ENCODE peak calls at places on chromosomes 3 and 15, in eight cellular contexts. One of them, this sample, is unnamed. For H3K36me3, the result is how much of the 10 kb centered on the place peaks cover.

GRCh38 chr3:113804701-113805100 is 33.9 kb upstream of the GRAMD1C start:
- DNase-seq in sigmoid colon: no peak
- DNase-seq in tibial nerve: no peak
- DNase-seq in transverse colon: no peak
- DNase-seq in IMR-90: no peak
- DNase-seq in stomach: no peak
- DNase-seq in body of pancreas: no peak
- DNase-seq in right lobe of liver: no peak
- DNase-seq in this sample: no peak

GRCh38 chr3:134211797-134212196 is 38.9 kb downstream of the RYK start:
- DNase-seq in tibial nerve: no peak
- DNase-seq in body of pancreas: peak
- DNase-seq in IMR-90: peak
- DNase-seq in right lobe of liver: no peak
- DNase-seq in stomach: peak
- DNase-seq in transverse colon: no peak
- DNase-seq in sigmoid colon: no peak
- DNase-seq in this sample: peak

GRCh38 chr3:45558431-45558830 is 36.1 kb upstream of the LIMD1 start:
- DNase-seq in IMR-90: no peak
- DNase-seq in transverse colon: no peak
- DNase-seq in sigmoid colon: peak
- DNase-seq in body of pancreas: no peak
- DNase-seq in right lobe of liver: no peak
- DNase-seq in tibial nerve: no peak
- DNase-seq in stomach: no peak
- DNase-seq in this sample: no peak

GRCh38 chr3:66415867-66416428 is 84.9 kb downstream of the LRIG1 start:
- DNase-seq in IMR-90: no peak
- DNase-seq in body of pancreas: no peak
- DNase-seq in tibial nerve: no peak
- DNase-seq in sigmoid colon: no peak
- DNase-seq in transverse colon: no peak
- DNase-seq in right lobe of liver: no peak
- DNase-seq in stomach: no peak
- DNase-seq in this sample: no peak

GRCh38 chr15:89781055-89781454 is 4.9 kb downstream of the MESP2 start:
- DNase-seq in transverse colon: peak
- DNase-seq in body of pancreas: no peak
- DNase-seq in IMR-90: no peak
- DNase-seq in sigmoid colon: no peak
- DNase-seq in right lobe of liver: no peak
- DNase-seq in tibial nerve: no peak
- DNase-seq in stomach: no peak
- DNase-seq in this sample: no peak

GRCh38 chr3:31565288-31565687 is 32.6 kb downstream of the STT3B start:
- DNase-seq in IMR-90: no peak
- DNase-seq in body of pancreas: no peak
- DNase-seq in tibial nerve: no peak
- DNase-seq in stomach: no peak
- DNase-seq in sigmoid colon: no peak
- DNase-seq in transverse colon: no peak
- DNase-seq in right lobe of liver: no peak
- DNase-seq in this sample: no peak

GRCh38 chr15:59689626-59690236 is 611 bp upstream of the BNIP2 start:
- DNase-seq in IMR-90: peak
- DNase-seq in right lobe of liver: peak
- DNase-seq in body of pancreas: peak
- DNase-seq in tibial nerve: peak
- DNase-seq in transverse colon: peak
- DNase-seq in sigmoid colon: peak
- DNase-seq in stomach: peak
- DNase-seq in this sample: peak

GRCh38 chr3:165854696-165855095 is 17.5 kb upstream of the BCHE start:
- DNase-seq in tibial nerve: no peak
- DNase-seq in body of pancreas: no peak
- DNase-seq in right lobe of liver: no peak
- DNase-seq in transverse colon: no peak
- DNase-seq in sigmoid colon: no peak
- DNase-seq in IMR-90: no peak
- DNase-seq in stomach: no peak
- DNase-seq in this sample: no peak

GRCh38 chr3:51682079-51682478 is 11.0 kb downstream of the TEX264 start:
- DNase-seq in sigmoid colon: peak
- DNase-seq in tibial nerve: peak
- DNase-seq in right lobe of liver: peak
- DNase-seq in body of pancreas: peak
- DNase-seq in IMR-90: peak
- DNase-seq in transverse colon: peak
- DNase-seq in stomach: peak
- DNase-seq in this sample: peak

GRCh38 chr3:16357698-16358097 is 92.7 kb downstream of the OXNAD1 start:
- DNase-seq in right lobe of liver: no peak
- DNase-seq in transverse colon: no peak
- DNase-seq in stomach: no peak
- DNase-seq in sigmoid colon: no peak
- DNase-seq in tibial nerve: no peak
- DNase-seq in IMR-90: no peak
- DNase-seq in body of pancreas: no peak
- DNase-seq in this sample: no peak

GRCh38 chr15:71674354-71674753 is 136.0 kb upstream of the NR2E3 start:
- DNase-seq in body of pancreas: no peak
- DNase-seq in IMR-90: no peak
- DNase-seq in tibial nerve: no peak
- DNase-seq in right lobe of liver: no peak
- DNase-seq in sigmoid colon: no peak
- DNase-seq in transverse colon: no peak
- DNase-seq in stomach: no peak
- DNase-seq in this sample: no peak
- H3K27ac ChIP-seq in body of pancreas: no peak
- H3K27ac ChIP-seq in IMR-90: no peak
- H3K27ac ChIP-seq in tibial nerve: no peak
- H3K27ac ChIP-seq in right lobe of liver: no peak
- H3K27ac ChIP-seq in sigmoid colon: no peak
- H3K27ac ChIP-seq in transverse colon: no peak
- H3K27ac ChIP-seq in stomach: no peak
- H3K27ac ChIP-seq in this sample: no peak

DNA sequence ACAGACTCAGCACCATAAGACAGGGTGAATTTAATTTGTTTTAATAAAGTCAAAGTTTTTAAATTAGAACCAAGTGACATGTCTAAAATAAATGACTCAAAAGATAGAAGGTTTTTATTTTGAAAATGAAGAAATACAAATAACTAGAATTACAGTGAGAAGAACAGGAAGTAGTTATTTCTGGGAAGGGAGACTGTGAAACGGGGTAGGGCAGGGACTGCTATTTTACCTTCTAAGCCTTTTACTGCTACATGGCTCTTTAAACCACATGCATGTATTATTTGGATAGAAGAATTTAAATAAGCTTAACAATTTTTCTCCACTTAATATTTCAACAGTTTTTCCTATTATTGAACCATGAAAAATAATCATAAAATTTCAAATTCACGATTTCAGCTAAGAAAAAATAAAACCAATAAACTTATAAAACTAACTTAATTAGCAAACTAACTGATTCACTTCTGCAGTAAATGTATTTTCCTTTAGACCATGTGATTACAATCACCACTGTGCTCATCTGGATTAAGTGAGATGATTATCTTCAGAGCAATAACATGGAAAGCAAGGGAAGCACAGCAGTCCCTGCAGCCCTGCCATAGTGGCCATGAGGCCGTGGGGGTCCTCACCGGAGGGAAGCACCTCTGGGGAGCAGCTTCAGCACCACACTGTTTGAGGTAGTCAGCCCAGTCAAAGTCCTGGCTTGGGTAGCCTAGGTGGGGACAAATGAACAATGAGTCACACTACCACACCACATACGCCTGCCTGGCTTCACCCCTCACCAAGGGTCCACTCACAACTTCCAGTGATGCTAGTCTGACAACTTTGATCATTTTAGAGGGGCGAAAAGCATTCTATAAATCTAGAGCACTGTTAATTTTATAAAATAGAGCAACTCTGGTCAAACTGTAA is 28.3 kb upstream of the STIMATE start:
- DNase-seq in stomach: no peak
- DNase-seq in transverse colon: no peak
- DNase-seq in sigmoid colon: no peak
- DNase-seq in IMR-90: no peak
- DNase-seq in right lobe of liver: no peak
- DNase-seq in body of pancreas: no peak
- DNase-seq in tibial nerve: no peak
- DNase-seq in this sample: no peak
- H3K36me3 ChIP-seq in stomach: under half
- H3K36me3 ChIP-seq in transverse colon: under half
- H3K36me3 ChIP-seq in sigmoid colon: under half
- H3K36me3 ChIP-seq in IMR-90: under half
- H3K36me3 ChIP-seq in right lobe of liver: under half
- H3K36me3 ChIP-seq in body of pancreas: under half
- H3K36me3 ChIP-seq in tibial nerve: under half
- H3K36me3 ChIP-seq in this sample: under half

GRCh38 chr3:4297486-4297885 is 5.7 kb upstream of the SETMAR start:
- DNase-seq in stomach: no peak
- DNase-seq in sigmoid colon: no peak
- DNase-seq in transverse colon: no peak
- DNase-seq in body of pancreas: no peak
- DNase-seq in tibial nerve: no peak
- DNase-seq in IMR-90: no peak
- DNase-seq in right lobe of liver: no peak
- DNase-seq in this sample: no peak

GRCh38 chr3:4306091-4306490 is 2.9 kb downstream of the SETMAR start:
- DNase-seq in stomach: no peak
- DNase-seq in sigmoid colon: no peak
- DNase-seq in right lobe of liver: no peak
- DNase-seq in transverse colon: no peak
- DNase-seq in IMR-90: no peak
- DNase-seq in tibial nerve: no peak
- DNase-seq in body of pancreas: no peak
- DNase-seq in this sample: no peak

GRCh38 chr3:4302747-4303146 is 422 bp upstream of the SETMAR start:
- DNase-seq in sigmoid colon: peak
- DNase-seq in transverse colon: no peak
- DNase-seq in right lobe of liver: peak
- DNase-seq in body of pancreas: peak
- DNase-seq in stomach: no peak
- DNase-seq in tibial nerve: no peak
- DNase-seq in IMR-90: no peak
- DNase-seq in this sample: peak

GRCh38 chr3:4306860-4307259 is 3.7 kb downstream of the SETMAR start:
- DNase-seq in right lobe of liver: no peak
- DNase-seq in transverse colon: no peak
- DNase-seq in sigmoid colon: no peak
- DNase-seq in stomach: no peak
- DNase-seq in tibial nerve: no peak
- DNase-seq in body of pancreas: no peak
- DNase-seq in IMR-90: peak
- DNase-seq in this sample: no peak

DNA sequence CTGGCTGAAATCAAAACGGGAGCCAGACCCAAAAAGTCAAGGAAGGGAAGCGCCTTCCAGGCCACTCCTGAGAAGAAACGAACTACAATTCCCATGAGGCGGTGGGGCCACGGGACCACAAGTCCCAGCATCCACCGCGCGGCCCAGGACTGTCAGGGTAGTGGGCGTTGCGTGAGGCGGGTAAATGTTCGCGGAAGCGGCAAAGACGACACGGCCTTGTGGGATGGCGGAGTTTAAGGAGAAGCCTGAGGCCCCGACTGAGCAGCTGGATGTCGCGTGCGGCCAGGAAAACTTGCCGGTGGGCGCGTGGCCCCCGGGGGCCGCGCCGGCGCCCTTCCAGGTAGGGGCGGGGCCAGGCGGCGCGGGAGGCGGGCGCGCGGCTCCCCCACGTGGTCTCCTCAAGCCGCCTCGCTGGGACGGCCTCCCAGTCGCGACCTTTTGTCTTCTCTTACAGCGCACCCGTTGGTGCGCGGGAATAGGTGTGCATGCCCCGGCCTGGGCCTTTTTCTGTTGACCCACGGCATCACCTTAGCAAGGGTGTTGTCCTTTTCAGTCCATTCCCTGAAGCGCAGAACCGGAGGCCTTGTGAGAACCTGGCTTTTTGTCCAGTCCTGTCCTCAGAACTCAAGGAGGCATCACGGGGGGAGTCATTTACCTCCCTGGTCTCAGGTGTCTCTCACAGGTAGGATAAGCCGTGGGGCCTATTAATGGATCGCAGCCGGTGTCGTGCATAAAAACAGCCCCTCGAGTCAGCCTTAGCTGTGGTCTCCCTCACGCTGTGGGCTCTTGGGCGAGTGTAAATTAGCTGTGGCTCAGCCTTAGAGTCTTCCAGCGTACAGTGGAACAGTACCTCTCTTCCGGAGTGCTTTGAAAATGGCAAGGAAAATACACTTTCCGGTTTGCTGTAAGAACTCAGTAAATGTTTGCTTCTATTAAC is at the start of gene SETMAR:
- DNase-seq in stomach: peak
- DNase-seq in IMR-90: peak
- DNase-seq in body of pancreas: peak
- DNase-seq in tibial nerve: peak
- DNase-seq in right lobe of liver: peak
- DNase-seq in transverse colon: peak
- DNase-seq in sigmoid colon: peak
- DNase-seq in this sample: peak
- TF ChIP-seq POLR2A in stomach: no peak
- TF ChIP-seq POLR2A in IMR-90: peak
- TF ChIP-seq POLR2A in body of pancreas: peak
- TF ChIP-seq POLR2A in tibial nerve: peak
- TF ChIP-seq POLR2A in right lobe of liver: peak
- TF ChIP-seq POLR2A in transverse colon: peak
- TF ChIP-seq POLR2A in sigmoid colon: peak
- TF ChIP-seq POLR2A in this sample: peak

DNA sequence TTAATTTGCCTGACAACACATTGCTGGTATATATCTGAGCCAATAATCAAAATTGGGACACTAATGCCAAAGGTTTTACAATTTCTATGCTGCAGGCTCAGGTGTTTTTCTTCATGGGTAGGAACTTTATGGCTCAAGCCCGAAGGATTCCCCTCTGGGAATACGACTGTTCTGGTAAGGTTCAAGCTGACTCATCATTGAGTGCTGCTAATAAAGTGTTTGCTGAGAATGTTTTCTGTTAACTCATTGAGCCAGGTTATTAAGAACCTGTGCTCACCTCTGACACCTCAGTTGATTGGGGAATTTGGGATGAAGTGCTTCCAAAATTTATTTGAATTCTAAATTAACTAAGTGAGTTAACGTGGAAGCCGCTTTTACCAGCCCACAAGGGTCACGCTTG is 135.8 kb upstream of the CTDSPL start:
- DNase-seq in IMR-90: no peak
- DNase-seq in tibial nerve: no peak
- DNase-seq in right lobe of liver: no peak
- DNase-seq in body of pancreas: no peak
- DNase-seq in sigmoid colon: no peak
- DNase-seq in transverse colon: no peak
- DNase-seq in stomach: no peak
- DNase-seq in this sample: no peak
- H3K27ac ChIP-seq in IMR-90: no peak
- H3K27ac ChIP-seq in tibial nerve: no peak
- H3K27ac ChIP-seq in right lobe of liver: no peak
- H3K27ac ChIP-seq in body of pancreas: no peak
- H3K27ac ChIP-seq in sigmoid colon: no peak
- H3K27ac ChIP-seq in transverse colon: no peak
- H3K27ac ChIP-seq in stomach: no peak
- H3K27ac ChIP-seq in this sample: no peak

GRCh38 chr15:77620960-77621647 is 11.6 kb downstream of the LINGO1 start:
- DNase-seq in stomach: no peak
- DNase-seq in sigmoid colon: no peak
- DNase-seq in body of pancreas: no peak
- DNase-seq in transverse colon: no peak
- DNase-seq in tibial nerve: no peak
- DNase-seq in right lobe of liver: no peak
- DNase-seq in IMR-90: no peak
- DNase-seq in this sample: no peak
- H3K36me3 ChIP-seq in stomach: under half
- H3K36me3 ChIP-seq in sigmoid colon: under half
- H3K36me3 ChIP-seq in body of pancreas: under half
- H3K36me3 ChIP-seq in transverse colon: under half
- H3K36me3 ChIP-seq in tibial nerve: under half
- H3K36me3 ChIP-seq in right lobe of liver: under half
- H3K36me3 ChIP-seq in IMR-90: under half
- H3K36me3 ChIP-seq in this sample: under half

This sample was measured in adrenal gland.